ENCODE peak calls at places on chromosomes 5 and 9, in eight cellular contexts. O is GM12892, W is HepG2, Z is uterus, D is thyroid gland, J is GM12891, M is body of pancreas, U is adrenal gland. G is an unnamed sample.

GRCh38 chr5:172932313-172933017 is 26.8 kb upstream of the RPL26L1 start:
- DNase-seq in O (peak), W (peak), Z (peak), D (peak), J (peak), M (peak), U (peak), G (peak)

GRCh38 chr9:93343663-93344062 is 107.8 kb upstream of the FAM120A start:
- DNase-seq in O (no peak), W (no peak), Z (no peak), D (no peak), J (no peak), M (no peak), U (no peak), G (no peak)

GRCh38 chr9:128249914-128250838 is 25.6 kb downstream of the GOLGA2 start:
- DNase-seq in O (peak), W (no peak), Z (peak), D (peak), J (peak), M (peak), U (peak), G (peak)

GRCh38 chr9:134624119-134624826 is 17.3 kb upstream of the COL5A1 start:
- DNase-seq in O (no peak), W (no peak), Z (peak), D (no peak), J (no peak), M (no peak), U (no peak), G (no peak)

GRCh38 chr5:65556718-65557117 is 6.2 kb downstream of the CENPK start:
- DNase-seq in O (no peak), W (peak), Z (no peak), D (no peak), J (no peak), M (no peak), U (no peak), G (no peak)

GRCh38 chr5:64497390-64497789 is 8.4 kb upstream of the RGS7BP start:
- DNase-seq in O (no peak), W (no peak), Z (no peak), D (no peak), J (no peak), M (no peak), U (no peak), G (no peak)

GRCh38 chr9:117307701-117308100 is 107.2 kb downstream of the ASTN2 start:
- DNase-seq in O (no peak), W (no peak), Z (no peak), D (no peak), J (no peak), M (no peak), U (no peak), G (no peak)

GRCh38 chr5:73218552-73219171 is 45.7 kb downstream of the TMEM174 start:
- DNase-seq in O (no peak), W (no peak), Z (no peak), D (no peak), J (no peak), M (no peak), U (no peak), G (no peak)

GRCh38 chr9:137095664-137096517 is 9.1 kb downstream of the MAN1B1 start:
- DNase-seq in O (peak), W (no peak), Z (no peak), D (no peak), J (peak), M (no peak), U (no peak), G (no peak)

GRCh38 chr9:31823365-31823764 is 561.1 kb upstream of the ACO1 start:
- DNase-seq in O (no peak), W (no peak), Z (no peak), D (no peak), J (no peak), M (no peak), U (no peak), G (no peak)

GRCh38 chr5:91235194-91235793 is 147.8 kb downstream of the ARRDC3 start:
- DNase-seq in O (no peak), W (peak), Z (no peak), D (peak), J (no peak), M (no peak), U (no peak), G (peak)

GRCh38 chr5:170747851-170748250 is 35.7 kb upstream of the GABRP start:
- DNase-seq in O (no peak), W (peak), Z (no peak), D (no peak), J (no peak), M (peak), U (no peak), G (no peak)

GRCh38 chr5:134840811-134841210 is 5.0 kb upstream of the C5orf24 start:
- DNase-seq in O (no peak), W (no peak), Z (no peak), D (peak), J (no peak), M (no peak), U (no peak), G (no peak)

GRCh38 chr5:120327180-120327579 is 136.9 kb upstream of the PRR16 start:
- DNase-seq in O (no peak), W (no peak), Z (no peak), D (no peak), J (no peak), M (no peak), U (no peak), G (no peak)

GRCh38 chr9:113456235-113456634 is 7.3 kb upstream of the RGS3 start:
- DNase-seq in O (no peak), W (peak), Z (no peak), D (peak), J (no peak), M (no peak), U (no peak), G (no peak)

GRCh38 chr9:75168270-75169185 is 80.2 kb downstream of the OSTF1 start:
- DNase-seq in O (no peak), W (no peak), Z (no peak), D (no peak), J (no peak), M (no peak), U (no peak), G (no peak)

GRCh38 chr5:148379340-148379739 is 4.4 kb upstream of the FBXO38 start:
- DNase-seq in O (no peak), W (no peak), Z (no peak), D (no peak), J (no peak), M (no peak), U (no peak), G (no peak)

GRCh38 chr5:178232920-178233429 is 373 bp upstream of the PHYKPL start:
- DNase-seq in O (no peak), W (no peak), Z (no peak), D (no peak), J (no peak), M (no peak), U (no peak), G (no peak)

GRCh38 chr5:178229861-178230260 is 2.7 kb downstream of the PHYKPL start:
- DNase-seq in O (no peak), W (no peak), Z (no peak), D (no peak), J (no peak), M (no peak), U (no peak), G (no peak)

GRCh38 chr5:178232124-178232919 is at the start of gene PHYKPL:
- DNase-seq in O (peak), W (peak), Z (peak), D (peak), J (peak), M (peak), U (peak), G (peak)

GRCh38 chr5:178231736-178232123 is 872 bp downstream of the PHYKPL start:
- DNase-seq in O (no peak), W (no peak), Z (peak), D (no peak), J (no peak), M (no peak), U (no peak), G (no peak)

DNA sequence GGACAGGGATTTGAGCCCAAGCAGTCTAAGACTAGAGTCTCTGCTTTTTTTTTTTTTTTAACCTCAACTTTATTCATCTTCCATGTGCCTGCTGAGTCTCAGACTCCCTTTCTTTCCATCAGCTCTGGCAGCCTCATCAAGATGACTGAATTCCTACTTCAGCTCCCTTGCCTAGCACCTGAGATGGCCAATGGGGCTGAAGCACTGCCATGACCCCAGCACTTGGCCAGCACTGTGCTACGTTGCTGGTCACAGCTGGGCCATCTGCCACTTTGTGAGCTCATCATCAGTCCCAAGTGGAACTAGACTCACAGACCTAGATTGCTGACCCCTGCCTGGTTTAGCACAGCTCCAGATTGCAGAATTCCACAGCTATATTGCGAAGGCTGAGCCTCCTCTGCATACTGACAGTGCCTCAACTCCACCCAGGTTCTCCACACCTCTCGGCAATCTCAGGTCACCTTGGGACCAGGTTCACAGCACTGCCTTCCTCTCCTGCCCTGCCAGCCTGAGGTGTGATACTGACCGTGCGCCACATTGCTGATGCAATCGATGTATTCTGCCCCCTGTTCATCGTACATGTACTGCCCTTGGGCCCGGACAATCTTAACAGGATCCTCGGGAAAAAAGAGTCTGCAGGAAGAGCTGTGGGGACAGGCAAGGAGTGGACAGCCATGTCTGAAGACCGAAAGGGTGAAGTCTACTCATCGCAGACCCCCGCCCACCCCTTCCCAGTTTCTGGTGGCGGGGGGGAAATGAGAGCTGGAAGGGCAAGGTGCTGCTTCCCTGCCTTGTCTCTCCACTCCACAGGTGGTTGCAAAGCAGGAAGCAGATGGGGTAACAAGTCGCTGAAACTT is 1.5 kb downstream of the PHYKPL start:
- DNase-seq in O (no peak), W (no peak), Z (no peak), D (no peak), J (no peak), M (peak), U (peak), G (no peak)
- TF ChIP-seq POLR2A in O (no peak), W (no peak), Z (no peak), D (no peak), J (no peak), M (no peak), U (no peak), G (no peak)

GRCh38 chr5:139725073-139725830 is 70.4 kb upstream of the PSD2 start:
- DNase-seq in O (no peak), W (peak), Z (peak), D (peak), J (no peak), M (peak), U (peak), G (peak)
- TF ChIP-seq POLR2A in O (no peak), W (no peak), Z (no peak), D (peak), J (no peak), M (no peak), U (no peak), G (no peak)

GRCh38 chr5:80487829-80488708 is at the start of gene FAM151B:
- DNase-seq in O (peak), W (peak), Z (peak), D (peak), J (peak), M (peak), U (peak), G (peak)
- TF ChIP-seq POLR2A in O (no peak), W (peak), Z (peak), D (peak), J (no peak), M (peak), U (no peak), G (no peak)

GRCh38 chr5:139393497-139394122 is 1.3 kb downstream of the PROB1 start:
- DNase-seq in O (no peak), W (no peak), Z (no peak), D (no peak), J (no peak), M (no peak), U (no peak), G (no peak)
- TF ChIP-seq POLR2A in O (peak), W (no peak), Z (no peak), D (no peak), J (peak), M (no peak), U (no peak), G (no peak)

DNA sequence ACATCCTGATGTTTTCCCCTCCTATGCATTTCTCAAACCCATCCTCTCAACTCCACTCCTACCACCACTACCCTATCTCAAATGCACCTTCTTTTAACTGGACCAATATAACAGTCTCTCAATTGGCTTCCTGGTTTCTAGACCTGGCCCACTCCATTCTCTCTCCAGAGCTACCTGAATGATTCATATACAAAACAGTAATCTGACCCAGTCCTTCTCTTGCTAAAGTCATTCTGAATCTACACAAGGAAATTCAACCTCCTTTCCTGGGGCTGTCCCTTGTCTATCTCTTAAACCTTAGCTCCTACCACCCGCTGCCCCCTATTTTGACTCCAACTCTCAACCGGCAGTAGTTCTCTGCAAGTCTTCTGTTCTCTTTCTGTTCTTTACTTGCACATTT is 97.2 kb downstream of the PCSK1 start:
- DNase-seq in O (no peak), W (no peak), Z (no peak), D (no peak), J (no peak), M (no peak), U (no peak), G (no peak)
- TF ChIP-seq POLR2A in O (no peak), W (no peak), Z (no peak), D (no peak), J (no peak), M (no peak), U (no peak), G (no peak)

GRCh38 chr9:127116088-127116726 is 6.2 kb downstream of the ANGPTL2 start:
- DNase-seq in O (no peak), W (no peak), Z (no peak), D (no peak), J (no peak), M (no peak), U (no peak), G (no peak)
- TF ChIP-seq POLR2A in O (no peak), W (no peak), Z (no peak), D (no peak), J (no peak), M (no peak), U (no peak), G (no peak)

G was measured in testis.